ENCODE peak calls at places on chromosomes 1 and 21, in seven cellular contexts. B, J, X, E, M, K and G are unnamed samples.

GRCh38 chr1:61618193-61618592 is 106.7 kb downstream of the TM2D1 start:
- DNase-seq in J (no peak), B (no peak), E (no peak), X (no peak), M (no peak), K (no peak), G (no peak)

GRCh38 chr1:217687511-217687910 is 56.4 kb downstream of the SPATA17 start:
- DNase-seq in K (no peak), X (no peak), J (no peak), B (no peak), M (no peak), E (no peak), G (no peak)

GRCh38 chr1:59360170-59360569 is 63.3 kb downstream of the FGGY start:
- DNase-seq in M (no peak), K (no peak), E (no peak), J (no peak), X (no peak), B (no peak), G (no peak)

GRCh38 chr1:209335090-209335692 is 248.3 kb upstream of the CAMK1G start:
- DNase-seq in M (no peak), J (peak), K (no peak), B (peak), X (no peak), E (no peak), G (no peak)

GRCh38 chr1:204438628-204439027 is 27.0 kb upstream of the PPP1R15B start:
- DNase-seq in X (no peak), M (no peak), K (no peak), E (no peak), B (peak), J (no peak), G (no peak)

GRCh38 chr1:47569681-47570470 is 132.0 kb downstream of the FOXD2 start:
- DNase-seq in E (no peak), J (peak), K (no peak), M (peak), B (peak), X (no peak), G (no peak)

GRCh38 chr1:241271427-241271826 is 85.6 kb downstream of the RGS7 start:
- DNase-seq in J (no peak), X (no peak), E (no peak), B (no peak), M (no peak), K (no peak), G (no peak)

GRCh38 chr1:89725016-89725380 is 92.1 kb downstream of the LRRC8C start:
- DNase-seq in E (no peak), K (no peak), J (no peak), B (no peak), M (no peak), X (no peak), G (no peak)

GRCh38 chr1:79290927-79291474 is 284.5 kb upstream of the ADGRL4 start:
- DNase-seq in M (no peak), X (no peak), K (no peak), J (no peak), E (no peak), B (no peak), G (no peak)

GRCh38 chr1:98053471-98054366 is 132.9 kb upstream of the DPYD start:
- DNase-seq in K (peak), B (no peak), M (peak), E (peak), J (peak), X (peak), G (peak)

GRCh38 chr1:186864296-186864695 is 35.5 kb downstream of the PLA2G4A start:
- DNase-seq in X (no peak), K (no peak), M (no peak), J (no peak), E (no peak), B (no peak), G (no peak)

GRCh38 chr1:233614173-233614742 is 352 bp downstream of the KCNK1 start:
- DNase-seq in B (peak), J (peak), M (no peak), X (no peak), E (peak), K (peak), G (peak)

GRCh38 chr21:37927711-37928110 is 11.5 kb upstream of the KCNJ6 start:
- DNase-seq in E (no peak), B (no peak), J (no peak), X (no peak), M (no peak), K (no peak), G (no peak)

GRCh38 chr1:18597159-18598042 is 33.2 kb upstream of the PAX7 start:
- DNase-seq in X (peak), M (peak), E (no peak), B (peak), K (peak), J (peak), G (peak)

GRCh38 chr1:19203440-19203839 is 6.6 kb downstream of the UBR4 start:
- DNase-seq in B (no peak), J (no peak), K (no peak), E (no peak), M (no peak), X (no peak), G (no peak)

GRCh38 chr1:209630383-209631219 is 21.6 kb downstream of the LAMB3 start:
- DNase-seq in J (no peak), X (no peak), M (no peak), K (no peak), E (no peak), B (no peak), G (no peak)

GRCh38 chr1:107467286-107467685 is 326.4 kb downstream of the NTNG1 start:
- DNase-seq in J (no peak), B (no peak), K (no peak), X (no peak), E (no peak), M (no peak), G (no peak)

GRCh38 chr1:184002071-184002470 is 35.5 kb downstream of the COLGALT2 start:
- DNase-seq in M (no peak), J (peak), E (no peak), K (peak), X (no peak), B (no peak), G (no peak)

GRCh38 chr1:206824327-206824726 is 41.1 kb upstream of the IL20 start:
- DNase-seq in K (no peak), M (no peak), E (no peak), J (no peak), X (no peak), B (no peak), G (no peak)

GRCh38 chr1:183914283-183914682 is 109.4 kb downstream of the RGL1 start:
- DNase-seq in M (no peak), E (no peak), B (no peak), J (no peak), K (no peak), X (no peak), G (no peak)

GRCh38 chr1:185442065-185442464 is 125.0 kb upstream of the IVNS1ABP start:
- DNase-seq in J (no peak), M (no peak), E (no peak), X (no peak), B (no peak), K (no peak), G (no peak)

GRCh38 chr1:213250041-213250440 is 199.0 kb downstream of the RPS6KC1 start:
- DNase-seq in X (no peak), M (no peak), E (no peak), B (no peak), J (no peak), K (no peak), G (no peak)

GRCh38 chr1:155463865-155464264 is 98.7 kb downstream of the ASH1L start:
- DNase-seq in B (no peak), E (no peak), J (no peak), K (no peak), M (no peak), X (no peak), G (no peak)

GRCh38 chr21:27571706-27572105 is 604.8 kb upstream of the ADAMTS5 start:
- DNase-seq in B (no peak), X (no peak), K (no peak), E (no peak), M (no peak), J (no peak), G (no peak)

GRCh38 chr1:45205000-45205909 is 1.1 kb downstream of the ZSWIM5 start:
- DNase-seq in E (no peak), K (no peak), B (peak), X (no peak), J (peak), M (peak), G (no peak)

GRCh38 chr1:210654176-210654786 is 325.6 kb downstream of the HHAT start:
- DNase-seq in E (no peak), K (no peak), J (no peak), M (no peak), B (no peak), X (no peak), G (peak)

GRCh38 chr1:208086116-208086515 is 158.1 kb downstream of the PLXNA2 start:
- DNase-seq in B (no peak), J (no peak), M (no peak), K (no peak), E (no peak), X (no peak), G (no peak)